ENCODE peak calls at places on chromosomes 3 and 15, in ten cellular contexts. One of them, this sample, is unnamed.

GRCh38 chr15:39230205-39230916 is 350.5 kb upstream of the THBS1 start:
- DNase-seq in hepatic stellate cell: no peak
- DNase-seq in activated T-helper 1 cell treated with anti-CD3 and anti-CD28 coated beads, Interleukin-12 subunit alpha, Interleukin-12 subunit beta, Interleukin-2, Interleukin-4 antibody, amounts not matched to agents 30 ng/mL and 10 ng/mL and 1 ng/mL, durations not matched to agents 14 hours and 24 hours and 36 hours: no peak
- DNase-seq in stimulated activated CD8-positive, alpha-beta memory T cell treated with anti-CD3 and anti-CD28 coated beads, Interleukin-4, amount 100 ng/mL, for 24 hours: no peak
- DNase-seq in heart left ventricle: no peak
- DNase-seq in AG09319: no peak
- DNase-seq in midbrain: no peak
- DNase-seq in left cardiac atrium: peak
- DNase-seq in non-pigmented ciliary epithelial cell: no peak
- DNase-seq in activated T-helper 9 cell treated with anti-CD3 and anti-CD28 coated beads, Interleukin-2, amount 50 U/mL, for 16 hours: no peak
- DNase-seq in this sample: peak

GRCh38 chr3:110528305-110529121 is 543.1 kb upstream of the NECTIN3 start:
- DNase-seq in left cardiac atrium: no peak
- DNase-seq in activated T-helper 9 cell treated with anti-CD3 and anti-CD28 coated beads, Interleukin-2, amount 50 U/mL, for 16 hours: no peak
- DNase-seq in stimulated activated CD8-positive, alpha-beta memory T cell treated with anti-CD3 and anti-CD28 coated beads, Interleukin-4, amount 100 ng/mL, for 24 hours: no peak
- DNase-seq in midbrain: no peak
- DNase-seq in non-pigmented ciliary epithelial cell: no peak
- DNase-seq in hepatic stellate cell: no peak
- DNase-seq in AG09319: no peak
- DNase-seq in activated T-helper 1 cell treated with anti-CD3 and anti-CD28 coated beads, Interleukin-12 subunit alpha, Interleukin-12 subunit beta, Interleukin-2, Interleukin-4 antibody, amounts not matched to agents 30 ng/mL and 10 ng/mL and 1 ng/mL, durations not matched to agents 14 hours and 24 hours and 36 hours: no peak
- DNase-seq in heart left ventricle: no peak
- DNase-seq in this sample: no peak

GRCh38 chr15:70557506-70558258 is 205.7 kb downstream of the UACA start:
- DNase-seq in activated T-helper 9 cell treated with anti-CD3 and anti-CD28 coated beads, Interleukin-2, amount 50 U/mL, for 16 hours: no peak
- DNase-seq in heart left ventricle: no peak
- DNase-seq in non-pigmented ciliary epithelial cell: no peak
- DNase-seq in stimulated activated CD8-positive, alpha-beta memory T cell treated with anti-CD3 and anti-CD28 coated beads, Interleukin-4, amount 100 ng/mL, for 24 hours: no peak
- DNase-seq in left cardiac atrium: no peak
- DNase-seq in activated T-helper 1 cell treated with anti-CD3 and anti-CD28 coated beads, Interleukin-12 subunit alpha, Interleukin-12 subunit beta, Interleukin-2, Interleukin-4 antibody, amounts not matched to agents 30 ng/mL and 10 ng/mL and 1 ng/mL, durations not matched to agents 14 hours and 24 hours and 36 hours: no peak
- DNase-seq in midbrain: no peak
- DNase-seq in hepatic stellate cell: no peak
- DNase-seq in AG09319: no peak
- DNase-seq in this sample: no peak

GRCh38 chr3:177687291-177687690 is 490.0 kb upstream of the TBL1XR1 start:
- DNase-seq in left cardiac atrium: no peak
- DNase-seq in activated T-helper 9 cell treated with anti-CD3 and anti-CD28 coated beads, Interleukin-2, amount 50 U/mL, for 16 hours: no peak
- DNase-seq in hepatic stellate cell: no peak
- DNase-seq in midbrain: no peak
- DNase-seq in activated T-helper 1 cell treated with anti-CD3 and anti-CD28 coated beads, Interleukin-12 subunit alpha, Interleukin-12 subunit beta, Interleukin-2, Interleukin-4 antibody, amounts not matched to agents 30 ng/mL and 10 ng/mL and 1 ng/mL, durations not matched to agents 14 hours and 24 hours and 36 hours: no peak
- DNase-seq in AG09319: no peak
- DNase-seq in heart left ventricle: no peak
- DNase-seq in stimulated activated CD8-positive, alpha-beta memory T cell treated with anti-CD3 and anti-CD28 coated beads, Interleukin-4, amount 100 ng/mL, for 24 hours: no peak
- DNase-seq in non-pigmented ciliary epithelial cell: no peak
- DNase-seq in this sample: no peak

GRCh38 chr3:161551697-161552096 is 55.1 kb downstream of the OTOL1 start:
- DNase-seq in activated T-helper 9 cell treated with anti-CD3 and anti-CD28 coated beads, Interleukin-2, amount 50 U/mL, for 16 hours: no peak
- DNase-seq in hepatic stellate cell: no peak
- DNase-seq in midbrain: no peak
- DNase-seq in left cardiac atrium: no peak
- DNase-seq in AG09319: no peak
- DNase-seq in stimulated activated CD8-positive, alpha-beta memory T cell treated with anti-CD3 and anti-CD28 coated beads, Interleukin-4, amount 100 ng/mL, for 24 hours: no peak
- DNase-seq in heart left ventricle: no peak
- DNase-seq in activated T-helper 1 cell treated with anti-CD3 and anti-CD28 coated beads, Interleukin-12 subunit alpha, Interleukin-12 subunit beta, Interleukin-2, Interleukin-4 antibody, amounts not matched to agents 30 ng/mL and 10 ng/mL and 1 ng/mL, durations not matched to agents 14 hours and 24 hours and 36 hours: no peak
- DNase-seq in non-pigmented ciliary epithelial cell: no peak
- DNase-seq in this sample: no peak

GRCh38 chr3:195908439-195909293 is at the start of gene TNK2:
- DNase-seq in heart left ventricle: peak
- DNase-seq in midbrain: no peak
- DNase-seq in AG09319: no peak
- DNase-seq in stimulated activated CD8-positive, alpha-beta memory T cell treated with anti-CD3 and anti-CD28 coated beads, Interleukin-4, amount 100 ng/mL, for 24 hours: peak
- DNase-seq in non-pigmented ciliary epithelial cell: no peak
- DNase-seq in left cardiac atrium: peak
- DNase-seq in activated T-helper 9 cell treated with anti-CD3 and anti-CD28 coated beads, Interleukin-2, amount 50 U/mL, for 16 hours: peak
- DNase-seq in hepatic stellate cell: no peak
- DNase-seq in activated T-helper 1 cell treated with anti-CD3 and anti-CD28 coated beads, Interleukin-12 subunit alpha, Interleukin-12 subunit beta, Interleukin-2, Interleukin-4 antibody, amounts not matched to agents 30 ng/mL and 10 ng/mL and 1 ng/mL, durations not matched to agents 14 hours and 24 hours and 36 hours: peak
- DNase-seq in this sample: peak

GRCh38 chr3:32958509-32958908 is 7.1 kb downstream of the CCR4 start:
- DNase-seq in heart left ventricle: no peak
- DNase-seq in non-pigmented ciliary epithelial cell: no peak
- DNase-seq in stimulated activated CD8-positive, alpha-beta memory T cell treated with anti-CD3 and anti-CD28 coated beads, Interleukin-4, amount 100 ng/mL, for 24 hours: no peak
- DNase-seq in left cardiac atrium: no peak
- DNase-seq in activated T-helper 1 cell treated with anti-CD3 and anti-CD28 coated beads, Interleukin-12 subunit alpha, Interleukin-12 subunit beta, Interleukin-2, Interleukin-4 antibody, amounts not matched to agents 30 ng/mL and 10 ng/mL and 1 ng/mL, durations not matched to agents 14 hours and 24 hours and 36 hours: no peak
- DNase-seq in midbrain: no peak
- DNase-seq in AG09319: no peak
- DNase-seq in activated T-helper 9 cell treated with anti-CD3 and anti-CD28 coated beads, Interleukin-2, amount 50 U/mL, for 16 hours: no peak
- DNase-seq in hepatic stellate cell: no peak
- DNase-seq in this sample: no peak

GRCh38 chr3:150829408-150829807 is 66.4 kb upstream of the SIAH2 start:
- DNase-seq in hepatic stellate cell: no peak
- DNase-seq in heart left ventricle: no peak
- DNase-seq in activated T-helper 9 cell treated with anti-CD3 and anti-CD28 coated beads, Interleukin-2, amount 50 U/mL, for 16 hours: no peak
- DNase-seq in AG09319: no peak
- DNase-seq in left cardiac atrium: no peak
- DNase-seq in stimulated activated CD8-positive, alpha-beta memory T cell treated with anti-CD3 and anti-CD28 coated beads, Interleukin-4, amount 100 ng/mL, for 24 hours: no peak
- DNase-seq in non-pigmented ciliary epithelial cell: no peak
- DNase-seq in midbrain: no peak
- DNase-seq in activated T-helper 1 cell treated with anti-CD3 and anti-CD28 coated beads, Interleukin-12 subunit alpha, Interleukin-12 subunit beta, Interleukin-2, Interleukin-4 antibody, amounts not matched to agents 30 ng/mL and 10 ng/mL and 1 ng/mL, durations not matched to agents 14 hours and 24 hours and 36 hours: no peak
- DNase-seq in this sample: no peak

GRCh38 chr3:126212629-126213375 is 32.4 kb upstream of the ALDH1L1 start:
- DNase-seq in non-pigmented ciliary epithelial cell: no peak
- DNase-seq in activated T-helper 9 cell treated with anti-CD3 and anti-CD28 coated beads, Interleukin-2, amount 50 U/mL, for 16 hours: no peak
- DNase-seq in AG09319: no peak
- DNase-seq in stimulated activated CD8-positive, alpha-beta memory T cell treated with anti-CD3 and anti-CD28 coated beads, Interleukin-4, amount 100 ng/mL, for 24 hours: no peak
- DNase-seq in hepatic stellate cell: peak
- DNase-seq in activated T-helper 1 cell treated with anti-CD3 and anti-CD28 coated beads, Interleukin-12 subunit alpha, Interleukin-12 subunit beta, Interleukin-2, Interleukin-4 antibody, amounts not matched to agents 30 ng/mL and 10 ng/mL and 1 ng/mL, durations not matched to agents 14 hours and 24 hours and 36 hours: no peak
- DNase-seq in heart left ventricle: peak
- DNase-seq in left cardiac atrium: peak
- DNase-seq in midbrain: peak
- DNase-seq in this sample: peak

GRCh38 chr3:62142280-62142679 is 231.1 kb downstream of the FEZF2 start:
- DNase-seq in left cardiac atrium: no peak
- DNase-seq in heart left ventricle: no peak
- DNase-seq in activated T-helper 9 cell treated with anti-CD3 and anti-CD28 coated beads, Interleukin-2, amount 50 U/mL, for 16 hours: no peak
- DNase-seq in activated T-helper 1 cell treated with anti-CD3 and anti-CD28 coated beads, Interleukin-12 subunit alpha, Interleukin-12 subunit beta, Interleukin-2, Interleukin-4 antibody, amounts not matched to agents 30 ng/mL and 10 ng/mL and 1 ng/mL, durations not matched to agents 14 hours and 24 hours and 36 hours: no peak
- DNase-seq in AG09319: no peak
- DNase-seq in non-pigmented ciliary epithelial cell: no peak
- DNase-seq in midbrain: no peak
- DNase-seq in hepatic stellate cell: no peak
- DNase-seq in stimulated activated CD8-positive, alpha-beta memory T cell treated with anti-CD3 and anti-CD28 coated beads, Interleukin-4, amount 100 ng/mL, for 24 hours: no peak
- DNase-seq in this sample: no peak